ENCODE peak calls at places on chromosomes 11 and 22, in eight cellular contexts. H is PC-3, V is MM.1S, M is OCI-LY7, S is neural progenitor cell, K is SK-N-SH, L is GM23338, U is hepatocyte. D is an unnamed sample.
A peak's percentile ranks its signal among the peaks of the same experiment; 100 is the strongest.

GRCh38 chr11:28153586-28153985 is 45.4 kb downstream of the METTL15 start:
- DNase-seq in S (no peak), H (no peak), V (no peak), K (no peak), U (no peak), M (no peak), L (no peak), D (no peak)

GRCh38 chr11:86069408-86070086 is 663 bp upstream of the PICALM start:
- DNase-seq in K (peak; percentile 22), S (no peak), U (peak; percentile 73), L (peak; percentile 79), M (peak; percentile 53), V (no peak), H (peak; percentile 75), D (peak; percentile 54)

GRCh38 chr11:120188371-120188770 is 22.5 kb upstream of the OAF start:
- DNase-seq in K (no peak), V (no peak), U (no peak), L (no peak), M (no peak), S (no peak), H (no peak), D (no peak)

GRCh38 chr22:23904855-23905254 is 10.7 kb downstream of the MIF start:
- DNase-seq in M (peak; percentile 60), K (no peak), V (peak; percentile 13), U (no peak), L (no peak), S (no peak), H (no peak), D (no peak)

GRCh38 chr11:86800076-86800955 is at the start of gene PRSS23:
- DNase-seq in V (peak; percentile 71), M (no peak), H (peak; percentile 78), S (peak; percentile 92), L (peak; percentile 67), K (peak; percentile 88), U (peak; percentile 87), D (no peak)

GRCh38 chr11:72703281-72704008 is 29.2 kb upstream of the PDE2A start:
- DNase-seq in L (no peak), V (no peak), H (no peak), M (no peak), U (peak; percentile 69), K (no peak), S (peak; percentile 67), D (no peak)

GRCh38 chr22:19889951-19890350 is 35.3 kb upstream of the GNB1L start:
- DNase-seq in S (no peak), M (peak; percentile 38), V (no peak), L (no peak), H (no peak), K (no peak), U (no peak), D (no peak)

GRCh38 chr11:67435727-67436458 is 1.6 kb downstream of the PTPRCAP start:
- DNase-seq in H (no peak), V (no peak), U (no peak), M (no peak), L (no peak), K (no peak), S (no peak), D (no peak)

GRCh38 chr11:96426356-96427103 is 36.7 kb downstream of the JRKL start:
- DNase-seq in M (peak; percentile 41), S (peak; percentile 63), L (peak; percentile 71), K (peak; percentile 64), H (peak; percentile 72), U (peak; percentile 47), V (peak; percentile 34), D (peak; percentile 19)

GRCh38 chr11:46603704-46604308 is 10.0 kb upstream of the AMBRA1 start:
- DNase-seq in V (no peak), L (no peak), K (no peak), S (no peak), U (no peak), H (no peak), M (peak; percentile 39), D (no peak)

GRCh38 chr22:30605449-30606110 is 1.4 kb upstream of the TCN2 start:
- DNase-seq in H (peak; percentile 58), S (peak; percentile 47), K (peak; percentile 77), U (peak; percentile 65), L (peak; percentile 75), V (peak; percentile 71), M (peak; percentile 68), D (peak; percentile 52)

GRCh38 chr11:3953327-3953726 is 97.9 kb downstream of the STIM1 start:
- DNase-seq in M (no peak), H (peak; percentile 12), K (no peak), V (no peak), S (no peak), U (no peak), L (no peak), D (no peak)

GRCh38 chr11:3952715-3953114 is 97.3 kb downstream of the STIM1 start:
- DNase-seq in L (no peak), K (no peak), S (no peak), H (no peak), V (no peak), U (no peak), M (no peak), D (no peak)

GRCh38 chr11:3954448-3955298 is 99.2 kb downstream of the STIM1 start:
- DNase-seq in K (no peak), S (no peak), H (peak; percentile 80), M (no peak), L (no peak), U (no peak), V (no peak), D (no peak)

GRCh38 chr11:3949132-3949531 is 93.7 kb downstream of the STIM1 start:
- DNase-seq in U (no peak), V (peak; percentile 87), K (no peak), L (no peak), S (no peak), H (no peak), M (peak; percentile 80), D (no peak)

DNA sequence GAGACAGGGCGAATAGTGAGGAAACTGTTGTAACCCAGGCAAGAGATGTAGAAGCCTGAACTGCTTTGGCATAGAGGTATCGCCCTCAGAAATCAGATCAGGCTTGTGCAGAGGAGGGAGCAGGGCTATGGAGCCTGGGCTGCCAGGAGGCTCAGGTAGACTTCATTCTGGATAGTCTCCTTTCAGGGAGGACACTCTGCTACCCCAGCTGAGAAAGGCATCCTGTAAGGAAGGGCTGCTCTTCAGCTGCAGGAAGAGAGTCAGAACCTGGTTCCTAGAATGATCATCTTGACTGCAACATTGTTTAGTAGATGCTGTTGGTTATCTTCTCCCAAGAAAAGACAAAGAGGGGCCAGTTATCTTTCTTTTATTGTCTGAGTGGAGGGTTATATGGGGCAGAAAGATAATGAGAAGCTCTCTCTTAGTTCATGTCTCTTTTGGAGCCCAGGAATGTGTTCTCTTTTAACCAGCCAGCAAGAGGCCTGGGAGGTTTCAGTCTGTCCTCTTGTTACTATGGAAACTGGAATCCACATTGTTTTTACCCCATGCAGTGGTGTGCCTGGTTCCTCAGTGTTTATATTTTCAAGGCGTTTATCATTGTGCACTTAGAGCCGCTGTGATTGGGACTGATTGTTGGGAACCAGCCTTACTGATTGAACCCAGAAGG is 95.7 kb downstream of the STIM1 start:
- DNase-seq in K (no peak), L (peak; percentile 83), U (peak; percentile 17), M (no peak), V (peak; percentile 10), H (no peak), S (peak; percentile 80), D (no peak)
- TF ChIP-seq EZH2phosphoT487 in K (no peak), L (no peak), U (no peak), M (no peak), V (no peak), H (no peak), S (no peak), D (no peak)

GRCh38 chr11:128244896-128245295 is 342.5 kb downstream of the ETS1 start:
- DNase-seq in U (no peak), V (no peak), S (no peak), L (no peak), K (no peak), H (peak; percentile 2), M (no peak), D (no peak)
- TF ChIP-seq EZH2phosphoT487 in U (no peak), V (no peak), S (no peak), L (no peak), K (no peak), H (no peak), M (no peak), D (no peak)

DNA sequence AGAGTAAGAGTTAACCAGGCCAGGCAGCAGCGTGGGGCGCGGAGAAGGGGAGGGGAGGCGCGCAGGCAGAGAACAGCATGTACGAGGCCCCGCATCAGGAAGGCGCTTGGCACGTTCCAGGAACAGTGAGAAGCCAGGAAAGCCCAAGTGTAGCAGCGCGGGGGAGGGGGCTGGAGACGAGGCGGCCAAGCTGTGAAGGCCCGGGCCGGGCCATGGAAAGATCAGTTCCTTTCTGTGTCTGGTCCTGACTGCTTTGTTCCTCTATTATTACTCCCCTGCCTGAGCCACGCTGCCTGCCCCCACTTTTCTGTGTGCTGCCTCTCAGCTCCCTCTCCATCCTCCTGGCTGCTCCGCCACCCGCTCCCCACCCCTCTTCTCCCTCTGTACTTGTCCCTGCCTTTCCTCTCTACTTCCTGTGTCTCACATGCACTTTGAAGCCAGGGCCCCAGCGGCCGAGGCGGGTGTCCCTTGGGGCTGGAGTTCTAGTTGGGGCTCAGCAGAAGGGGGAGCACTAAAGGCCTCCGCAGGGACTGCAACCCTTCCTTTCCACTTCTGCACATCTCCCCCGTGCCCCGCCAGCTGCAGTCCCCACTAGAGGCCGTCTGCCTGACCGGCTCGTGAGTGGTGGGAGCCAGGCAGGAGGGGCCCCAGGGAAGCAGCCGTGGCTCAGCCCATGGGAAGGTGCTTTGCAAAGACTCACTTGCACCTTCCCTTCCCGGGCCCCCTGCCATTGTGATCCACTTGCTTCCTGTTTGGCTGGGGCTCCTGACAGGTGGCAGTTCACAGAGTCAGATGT is 63.7 kb downstream of the PRDM11 start:
- DNase-seq in S (peak; percentile 73), L (peak; percentile 88), M (no peak), K (peak; percentile 46), V (no peak), H (no peak), U (peak; percentile 91), D (no peak)
- TF ChIP-seq EZH2phosphoT487 in S (no peak), L (no peak), M (no peak), K (no peak), V (no peak), H (no peak), U (no peak), D (no peak)

GRCh38 chr11:33987975-33988580 is 63.5 kb upstream of the CAPRIN1 start:
- DNase-seq in U (peak; percentile 82), V (peak; percentile 86), H (peak; percentile 76), L (peak; percentile 95), S (peak; percentile 92), M (peak; percentile 84), K (peak; percentile 85), D (peak; percentile 79)
- TF ChIP-seq EZH2phosphoT487 in U (no peak), V (no peak), H (no peak), L (no peak), S (no peak), M (no peak), K (no peak), D (no peak)

DNA sequence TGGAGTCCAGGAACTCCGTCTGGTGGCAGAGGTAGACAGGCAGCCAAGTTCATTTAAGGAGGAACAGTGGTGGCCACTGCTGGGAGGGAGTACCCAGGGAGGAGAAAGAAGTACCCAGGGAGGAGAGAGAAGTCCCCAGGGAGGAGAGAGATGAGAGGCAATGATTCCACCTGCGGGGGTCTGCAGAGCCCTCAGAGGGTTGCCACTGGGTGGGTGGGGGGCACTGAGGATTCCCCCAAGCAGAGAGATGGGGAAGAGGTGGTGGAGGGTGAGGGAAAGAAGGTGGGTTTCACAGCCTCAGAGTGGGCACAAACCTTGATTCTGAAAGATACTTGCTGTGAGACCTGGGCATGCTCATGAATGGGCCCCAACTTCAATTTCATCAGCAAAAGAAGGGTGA is 70.1 kb upstream of the B3GAT1 start:
- DNase-seq in M (no peak), L (no peak), K (no peak), S (no peak), H (no peak), V (no peak), U (no peak), D (no peak)
- TF ChIP-seq EZH2phosphoT487 in M (no peak), L (no peak), K (no peak), S (no peak), H (no peak), V (no peak), U (no peak), D (no peak)

GRCh38 chr11:6473481-6474422 is at the start of gene TRIM3:
- DNase-seq in L (peak; percentile 89), V (peak; percentile 77), M (peak; percentile 81), S (peak; percentile 97), U (peak; percentile 97), K (peak; percentile 100), H (peak; percentile 82), D (peak; percentile 60)
- TF ChIP-seq EZH2phosphoT487 in L (no peak), V (no peak), M (no peak), S (no peak), U (no peak), K (no peak), H (no peak), D (no peak)

D was measured in HCT116.